ENCODE peak calls at places on chromosomes 4 and X, in seven cellular contexts. A, W, Y, R, E, I and S are unnamed samples. For H3K4me1, the result is how much of the 10 kb centered on the place peaks cover.

GRCh38 chr4:188372051-188372450 is 232.8 kb downstream of the TRIML1 start:
- DNase-seq in E (no peak), R (no peak), I (no peak), W (peak), A (no peak), Y (no peak), S (no peak)

GRCh38 chr4:149031399-149031798 is 589.2 kb upstream of the NR3C2 start:
- DNase-seq in Y (peak), E (no peak), R (peak), I (no peak), W (peak), A (no peak), S (no peak)

GRCh38 chr4:189525304-189525703 is 415.4 kb upstream of the FRG1 start:
- DNase-seq in E (no peak), Y (no peak), I (no peak), W (no peak), R (no peak), A (no peak), S (no peak)

GRCh38 chrX:19593684-19594083 is 78.4 kb upstream of the MAP3K15 start:
- DNase-seq in A (no peak), I (no peak), R (no peak), W (peak), Y (no peak), E (no peak), S (no peak)

GRCh38 chr4:58191086-58191485 is 1080.9 kb upstream of the IGFBP7 start:
- DNase-seq in E (no peak), R (no peak), Y (no peak), W (no peak), A (peak), I (no peak), S (no peak)

GRCh38 chr4:8238061-8238511 is 31.5 kb upstream of the HTRA3 start:
- DNase-seq in I (no peak), W (no peak), Y (peak), E (no peak), R (no peak), A (no peak), S (no peak)

GRCh38 chr4:140603286-140603685 is 34.5 kb upstream of the UCP1 start:
- DNase-seq in I (no peak), R (no peak), A (no peak), E (no peak), Y (no peak), W (no peak), S (peak)

GRCh38 chr4:15402974-15403373 is 24.9 kb upstream of the C1QTNF7 start:
- DNase-seq in W (peak), E (no peak), Y (no peak), R (no peak), I (no peak), A (no peak), S (no peak)

GRCh38 chr4:140717313-140717712 is 38.9 kb downstream of the TBC1D9 start:
- DNase-seq in E (no peak), R (no peak), A (no peak), I (no peak), W (no peak), Y (no peak), S (no peak)

GRCh38 chrX:12792711-12793110 is 1.5 kb downstream of the PRPS2 start:
- DNase-seq in Y (no peak), E (no peak), W (no peak), I (no peak), A (no peak), R (no peak), S (no peak)

GRCh38 chr4:94454405-94454804 is 2.7 kb downstream of the PDLIM5 start:
- DNase-seq in Y (no peak), I (no peak), A (no peak), R (no peak), E (no peak), W (peak), S (no peak)

GRCh38 chr4:101853691-101854090 is 63.2 kb downstream of the BANK1 start:
- DNase-seq in I (no peak), W (peak), A (no peak), R (no peak), Y (no peak), E (no peak), S (no peak)
- H3K4me1 ChIP-seq in I (under half), W (under half), A (under half), R (under half), Y (under half), E (under half), S (under half)

DNA sequence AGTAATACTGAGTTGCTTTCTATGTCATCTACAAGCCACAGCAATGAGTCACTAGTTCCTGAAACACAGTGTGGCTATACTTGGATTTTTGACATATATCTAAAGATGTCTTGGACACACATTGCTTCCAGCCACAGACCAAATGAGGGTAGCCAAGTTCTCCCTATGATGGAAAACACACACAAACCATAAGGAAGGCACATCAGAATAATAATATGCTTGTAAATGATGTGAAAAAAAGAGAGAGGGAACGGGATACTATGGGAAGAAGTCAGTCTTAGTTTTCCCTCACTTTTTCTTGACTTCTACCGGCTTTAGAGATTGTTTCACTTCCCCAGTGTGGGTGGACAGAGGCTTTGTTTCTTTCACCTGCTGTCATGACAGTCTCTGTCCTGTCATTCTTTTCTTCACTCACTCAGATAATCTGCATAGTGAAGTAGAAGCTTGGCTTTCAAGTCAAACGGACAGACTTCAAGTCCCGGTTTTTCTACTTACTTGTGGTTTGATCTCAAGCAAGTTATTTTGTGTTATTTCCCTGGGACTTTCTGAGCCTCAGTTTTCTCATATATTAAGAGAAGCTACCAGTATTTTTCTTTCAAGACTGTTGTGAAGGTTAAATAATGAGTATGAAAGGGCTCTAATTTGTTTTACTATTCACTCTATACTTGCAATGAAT is 34.7 kb downstream of the P2RY10 start:
- DNase-seq in Y (no peak), W (peak), I (no peak), E (no peak), R (no peak), A (no peak), S (no peak)
- H3K4me1 ChIP-seq in Y (under half), W (under half), I (under half), E (under half), R (under half), A (under half), S (under half)

DNA sequence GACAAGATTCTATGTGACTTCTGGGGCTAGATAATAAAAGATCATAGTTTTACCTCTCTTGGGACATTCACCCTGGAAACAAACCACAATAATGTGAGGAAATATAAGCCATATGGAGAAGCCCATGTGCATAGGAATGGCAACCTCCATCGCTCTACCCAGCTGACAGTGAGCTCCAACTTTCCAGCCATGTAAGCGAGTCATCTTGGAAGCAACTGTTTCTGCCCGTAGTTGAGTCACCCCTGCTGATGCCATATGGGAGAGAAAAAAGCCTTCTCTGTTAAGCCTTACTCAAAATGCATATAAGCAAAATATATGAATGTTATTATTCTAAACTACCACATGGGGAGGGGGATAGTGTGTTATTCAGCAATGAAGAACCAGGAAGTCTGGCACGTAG is 31.4 kb upstream of the RELL1 start:
- DNase-seq in W (peak), Y (no peak), R (no peak), A (no peak), E (no peak), I (no peak), S (no peak)
- H3K4me1 ChIP-seq in W (under half), Y (under half), R (under half), A (under half), E (under half), I (under half), S (under half)

DNA sequence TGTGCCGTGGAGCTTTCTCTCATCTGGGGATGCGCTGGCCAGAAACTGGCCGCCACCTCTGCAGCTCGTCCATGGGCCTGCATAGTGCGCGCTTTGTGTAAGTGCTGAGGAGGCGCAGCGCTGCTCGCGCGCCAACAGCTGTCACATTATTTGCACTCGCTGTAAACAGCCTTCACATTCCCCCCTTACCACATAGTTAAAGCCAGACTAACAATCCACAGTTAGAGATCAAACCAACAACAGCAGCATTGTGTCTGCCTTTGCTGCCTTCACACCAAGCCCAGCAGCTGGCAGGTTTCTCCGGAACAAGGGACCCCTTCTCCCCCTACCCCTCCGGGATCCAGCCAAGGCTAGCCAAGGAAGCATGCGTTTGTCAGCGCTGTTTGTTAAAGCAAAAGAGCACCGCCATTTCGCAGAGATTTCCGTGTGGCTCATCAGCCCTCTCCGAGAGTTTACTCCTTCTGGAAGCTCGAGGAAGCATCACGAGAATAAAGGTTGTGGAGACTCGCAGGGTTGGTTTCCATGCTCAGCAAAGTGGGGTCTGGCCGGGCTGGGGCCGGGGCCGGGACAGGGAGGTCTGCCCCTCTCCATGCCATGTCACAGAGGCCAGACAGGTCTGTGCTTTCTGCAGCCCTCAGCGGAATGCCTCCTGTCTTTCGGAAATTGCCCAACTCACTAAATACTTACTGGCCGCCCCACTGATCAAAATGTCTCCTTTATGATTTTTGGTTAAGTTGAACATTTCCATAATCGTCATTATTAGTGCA is 11.0 kb downstream of the BCOR start:
- DNase-seq in W (no peak), I (no peak), R (peak), A (peak), Y (peak), E (no peak), S (no peak)
- H3K4me1 ChIP-seq in W (under half), I (under half), R (half or more), A (under half), Y (under half), E (under half), S (under half)

GRCh38 chr4:153529646-153530045 is 63.5 kb downstream of the TMEM131L start:
- DNase-seq in W (peak), I (no peak), Y (no peak), R (no peak), E (no peak), A (no peak), S (no peak)
- H3K4me1 ChIP-seq in W (under half), I (under half), Y (under half), R (under half), E (half or more), A (under half), S (under half)

DNA sequence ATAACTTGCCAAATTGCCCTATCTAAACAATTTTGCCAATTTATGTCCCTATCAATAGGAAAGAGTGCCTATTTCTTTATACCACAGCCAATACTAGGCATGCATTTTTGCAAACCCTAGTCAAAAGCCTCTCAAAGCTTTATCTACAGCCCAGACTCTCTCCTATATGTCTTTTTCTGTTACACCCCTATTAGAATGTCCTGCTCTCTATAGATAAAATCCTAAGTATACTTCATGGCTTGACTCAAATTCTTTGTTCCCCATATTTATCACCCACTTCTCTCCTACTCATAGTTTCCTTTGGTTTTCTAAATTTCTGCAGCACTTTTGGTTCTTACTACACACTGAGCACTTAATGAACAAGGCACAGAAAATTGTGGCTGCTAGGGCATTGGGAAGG is 38.0 kb downstream of the NUP62CL start:
- DNase-seq in R (no peak), E (no peak), A (no peak), W (no peak), I (no peak), Y (no peak), S (no peak)
- H3K4me1 ChIP-seq in R (under half), E (under half), A (under half), W (under half), I (under half), Y (under half), S (under half)

DNA sequence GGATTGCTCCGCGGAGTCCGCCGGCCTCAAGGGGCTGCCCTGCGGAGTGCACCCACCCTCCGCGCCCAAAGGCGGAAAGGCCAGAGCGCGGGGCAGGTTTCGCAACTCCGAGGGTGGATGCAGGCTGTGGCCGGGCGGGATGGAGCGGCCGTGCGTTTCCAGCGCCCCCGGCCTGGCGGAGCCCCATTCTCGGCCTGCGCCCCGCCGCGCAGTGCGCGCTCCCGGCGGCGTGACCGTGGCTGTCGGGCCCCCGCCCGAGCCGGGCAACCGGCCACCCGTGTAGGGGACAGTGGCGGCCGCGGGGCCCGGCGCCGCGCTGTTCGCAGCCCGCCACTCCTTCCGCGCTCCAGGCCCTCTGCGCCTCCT is 331 bp downstream of the SETD7 start:
- DNase-seq in E (peak), R (no peak), Y (no peak), I (peak), A (no peak), W (peak), S (peak)
- H3K4me1 ChIP-seq in E (under half), R (under half), Y (under half), I (under half), A (under half), W (under half), S (under half)

DNA sequence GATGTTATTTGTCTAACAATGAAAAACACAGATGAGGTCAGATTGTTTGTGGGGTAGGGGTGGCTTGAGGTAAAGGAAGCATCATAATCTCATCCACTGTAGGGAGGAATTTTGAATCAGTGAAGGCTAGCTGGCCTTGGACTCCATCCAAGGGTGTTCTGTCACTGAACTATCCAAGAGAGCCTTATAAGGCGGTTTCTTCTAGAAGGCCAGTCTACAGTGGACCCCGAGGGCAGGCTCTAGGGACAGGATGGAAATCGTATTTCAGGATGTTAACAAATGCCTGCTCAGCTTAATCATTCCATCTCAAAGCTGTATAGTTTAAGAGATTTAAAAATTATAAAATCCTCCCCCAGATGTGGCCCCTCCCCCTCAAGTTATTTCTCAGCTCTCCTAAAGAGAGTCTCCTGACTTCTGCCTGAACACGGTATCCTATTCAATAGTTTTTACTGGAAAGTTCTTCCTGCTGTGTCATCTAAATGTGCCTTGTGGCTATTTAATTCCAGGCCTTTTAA is 8.1 kb downstream of the IGFBP7 start:
- DNase-seq in Y (no peak), E (peak), W (peak), I (no peak), R (no peak), A (no peak), S (peak)
- H3K4me1 ChIP-seq in Y (under half), E (under half), W (half or more), I (under half), R (under half), A (under half), S (under half)